ENCODE peak calls at places on chromosomes 16 and 17, in five cellular contexts. Q is upper lobe of left lung, C is tibial nerve, Y is sigmoid colon, W is A549. T is an unnamed sample.

GRCh38 chr17:1762233-1762905 is 509 bp downstream of the SERPINF1 start:
- DNase-seq in Q (no peak), C (no peak), Y (peak), W (no peak), T (no peak)

GRCh38 chr16:81810894-81811538 is 31.9 kb downstream of the PLCG2 start:
- DNase-seq in Q (no peak), C (no peak), Y (no peak), W (no peak), T (no peak)

GRCh38 chr17:72173475-72174116 is 52.8 kb downstream of the SOX9 start:
- DNase-seq in Q (no peak), C (no peak), Y (no peak), W (no peak), T (no peak)

GRCh38 chr16:49593423-49594040 is 219.9 kb downstream of the C16orf78 start:
- DNase-seq in Q (no peak), C (no peak), Y (no peak), W (no peak), T (no peak)

GRCh38 chr17:66518108-66518507 is 215.7 kb downstream of the PRKCA start:
- DNase-seq in Q (no peak), C (no peak), Y (no peak), W (no peak), T (no peak)

GRCh38 chr16:79089735-79090284 is 510.7 kb downstream of the MAF start:
- DNase-seq in Q (peak), C (no peak), Y (no peak), W (no peak), T (no peak)

GRCh38 chr16:15782573-15783365 is 74.1 kb downstream of the MYH11 start:
- DNase-seq in Q (no peak), C (no peak), Y (no peak), W (no peak), T (no peak)

GRCh38 chr17:47968836-47969235 is 2.1 kb upstream of the CDK5RAP3 start:
- DNase-seq in Q (no peak), C (no peak), Y (no peak), W (no peak), T (no peak)

GRCh38 chr16:20844588-20844987 is 38.3 kb downstream of the REXO5 start:
- DNase-seq in Q (no peak), C (no peak), Y (no peak), W (no peak), T (no peak)

GRCh38 chr16:89845417-89845816 is 17.1 kb downstream of the SPIRE2 start:
- DNase-seq in Q (no peak), C (no peak), Y (no peak), W (no peak), T (no peak)

GRCh38 chr17:75922963-75923874 is 17.6 kb downstream of the FBF1 start:
- DNase-seq in Q (no peak), C (no peak), Y (no peak), W (no peak), T (no peak)

GRCh38 chr17:49946964-49947584 is 21.9 kb upstream of the DLX4 start:
- DNase-seq in Q (no peak), C (no peak), Y (no peak), W (no peak), T (no peak)

GRCh38 chr16:76277099-76278030 is at the start of gene CNTNAP4:
- DNase-seq in Q (no peak), C (peak), Y (peak), W (no peak), T (no peak)

GRCh38 chr17:74163836-74164235 is 39.6 kb upstream of the RPL38 start:
- DNase-seq in Q (no peak), C (no peak), Y (no peak), W (no peak), T (peak)

GRCh38 chr17:61402978-61403845 is 3.6 kb downstream of the TBX2 start:
- DNase-seq in Q (no peak), C (no peak), Y (no peak), W (no peak), T (no peak)

GRCh38 chr16:19520861-19521331 is 1.0 kb downstream of the GDE1 start:
- DNase-seq in Q (no peak), C (no peak), Y (no peak), W (no peak), T (no peak)

GRCh38 chr17:37494401-37494831 is 4.7 kb downstream of the DUSP14 start:
- DNase-seq in Q (no peak), C (no peak), Y (no peak), W (no peak), T (no peak)

GRCh38 chr16:80346160-80346632 is 194.6 kb upstream of the DYNLRB2 start:
- DNase-seq in Q (no peak), C (no peak), Y (no peak), W (no peak), T (no peak)

GRCh38 chr17:71764507-71764906 is 356.3 kb upstream of the SOX9 start:
- DNase-seq in Q (no peak), C (no peak), Y (no peak), W (peak), T (no peak)

GRCh38 chr16:30786115-30786935 is 680 bp downstream of the ZNF629 start:
- DNase-seq in Q (peak), C (no peak), Y (no peak), W (peak), T (no peak)

GRCh38 chr16:87295259-87295658 is 21.9 kb downstream of the C16orf95 start:
- DNase-seq in Q (no peak), C (no peak), Y (no peak), W (no peak), T (no peak)

GRCh38 chr17:37521821-37522220 is 32.1 kb downstream of the DUSP14 start:
- DNase-seq in Q (no peak), C (no peak), Y (no peak), W (no peak), T (no peak)

GRCh38 chr16:1184156-1184868 is 31.4 kb downstream of the CACNA1H start:
- DNase-seq in Q (no peak), C (no peak), Y (peak), W (no peak), T (no peak)

GRCh38 chr16:1183235-1183907 is 30.5 kb downstream of the CACNA1H start:
- DNase-seq in Q (no peak), C (no peak), Y (peak), W (peak), T (no peak)

GRCh38 chr16:1184980-1185379 is 32.1 kb downstream of the CACNA1H start:
- DNase-seq in Q (no peak), C (no peak), Y (no peak), W (no peak), T (no peak)

GRCh38 chr16:1180772-1181714 is 28.1 kb downstream of the CACNA1H start:
- DNase-seq in Q (no peak), C (no peak), Y (no peak), W (no peak), T (no peak)

DNA sequence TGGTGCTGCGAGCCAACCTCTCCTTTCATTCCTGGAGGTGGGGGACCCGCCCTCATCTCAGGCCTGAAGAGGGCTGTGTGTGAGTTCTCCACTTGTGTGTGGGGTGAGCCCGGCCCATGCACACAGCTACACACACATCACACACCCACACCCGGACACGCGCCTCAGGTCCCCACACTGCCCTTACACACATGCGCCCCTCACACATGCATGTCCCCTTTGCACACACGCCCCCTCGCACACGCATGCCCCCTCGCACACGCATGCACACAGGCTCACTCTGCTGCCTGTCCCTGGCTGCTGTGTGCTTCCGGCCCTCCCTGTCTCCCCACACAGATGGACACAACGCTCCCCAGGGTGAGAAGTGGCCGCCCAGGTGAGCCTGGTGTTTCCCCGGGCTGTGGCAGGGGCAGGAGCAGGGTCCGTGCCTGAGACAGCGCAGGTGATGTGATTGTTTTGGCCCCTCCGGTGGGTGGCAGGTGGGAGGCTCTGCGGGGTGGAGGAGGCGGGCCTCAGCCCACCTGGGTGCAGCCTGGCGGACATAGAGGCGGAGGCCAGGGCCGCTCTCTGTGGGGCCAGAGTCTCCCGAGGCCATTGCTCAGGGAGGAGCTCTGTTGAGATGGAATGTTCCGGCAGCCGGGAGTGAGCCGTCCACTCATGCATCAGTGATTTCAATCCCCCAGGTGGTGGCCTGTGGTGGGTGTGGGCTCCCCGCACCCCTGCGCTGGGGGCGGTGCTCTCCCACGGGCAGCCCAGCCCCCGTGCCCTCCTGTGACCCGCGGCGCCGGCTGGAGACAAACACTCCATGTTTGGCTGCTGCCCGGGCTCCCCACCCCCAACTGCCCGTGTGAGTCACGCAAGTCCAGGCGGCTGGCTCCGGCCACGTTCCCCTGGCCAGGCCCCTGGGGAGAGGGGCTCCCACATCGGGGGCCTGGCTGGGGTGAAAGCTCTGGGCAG is 29.1 kb downstream of the CACNA1H start:
- DNase-seq in Q (peak), C (no peak), Y (peak), W (peak), T (no peak)
- TF ChIP-seq POLR2A in Q (no peak), C (no peak), Y (no peak), W (no peak), T (no peak)

GRCh38 chr16:72362972-72363371 is 191.0 kb upstream of the PMFBP1 start:
- DNase-seq in Q (no peak), C (no peak), Y (no peak), W (no peak), T (no peak)
- H3K27ac ChIP-seq in Q (no peak), C (no peak), Y (no peak), W (no peak), T (no peak)

GRCh38 chr17:43350888-43351361 is 47.9 kb upstream of the ARL4D start:
- DNase-seq in Q (no peak), C (no peak), Y (no peak), W (no peak), T (no peak)
- TF ChIP-seq EP300 in Q (no peak), C (no peak), Y (no peak), W (no peak), T (no peak)

GRCh38 chr17:27471321-27472269 is 15.3 kb downstream of the KSR1 start:
- DNase-seq in Q (no peak), C (no peak), Y (no peak), W (no peak), T (no peak)
- TF ChIP-seq POLR2A in Q (no peak), C (no peak), Y (no peak), W (no peak), T (no peak)

GRCh38 chr17:55271958-55272710 is 7.4 kb downstream of the HLF start:
- DNase-seq in Q (no peak), C (no peak), Y (no peak), W (no peak), T (no peak)

GRCh38 chr17:55275894-55276804 is 11.4 kb downstream of the HLF start:
- DNase-seq in Q (peak), C (no peak), Y (peak), W (no peak), T (no peak)

GRCh38 chr17:55274371-55275255 is 9.9 kb downstream of the HLF start:
- DNase-seq in Q (no peak), C (no peak), Y (no peak), W (no peak), T (no peak)

GRCh38 chr17:55272711-55273578 is 8.2 kb downstream of the HLF start:
- DNase-seq in Q (no peak), C (no peak), Y (no peak), W (no peak), T (no peak)

GRCh38 chr17:55273579-55274370 is 9.0 kb downstream of the HLF start:
- DNase-seq in Q (peak), C (no peak), Y (peak), W (no peak), T (no peak)
- H3K27ac ChIP-seq in Q (peak), C (peak), Y (peak), W (peak), T (peak)

GRCh38 chr17:29135464-29135863 is 44.7 kb downstream of the MYO18A start:
- DNase-seq in Q (no peak), C (no peak), Y (no peak), W (no peak), T (no peak)

GRCh38 chr17:29129731-29130130 is 50.5 kb downstream of the MYO18A start:
- DNase-seq in Q (peak), C (no peak), Y (no peak), W (no peak), T (no peak)

GRCh38 chr17:29136998-29137730 is 43.0 kb downstream of the MYO18A start:
- DNase-seq in Q (no peak), C (no peak), Y (no peak), W (no peak), T (no peak)

GRCh38 chr17:29131814-29132682 is 48.1 kb downstream of the MYO18A start:
- DNase-seq in Q (no peak), C (no peak), Y (no peak), W (no peak), T (no peak)

DNA sequence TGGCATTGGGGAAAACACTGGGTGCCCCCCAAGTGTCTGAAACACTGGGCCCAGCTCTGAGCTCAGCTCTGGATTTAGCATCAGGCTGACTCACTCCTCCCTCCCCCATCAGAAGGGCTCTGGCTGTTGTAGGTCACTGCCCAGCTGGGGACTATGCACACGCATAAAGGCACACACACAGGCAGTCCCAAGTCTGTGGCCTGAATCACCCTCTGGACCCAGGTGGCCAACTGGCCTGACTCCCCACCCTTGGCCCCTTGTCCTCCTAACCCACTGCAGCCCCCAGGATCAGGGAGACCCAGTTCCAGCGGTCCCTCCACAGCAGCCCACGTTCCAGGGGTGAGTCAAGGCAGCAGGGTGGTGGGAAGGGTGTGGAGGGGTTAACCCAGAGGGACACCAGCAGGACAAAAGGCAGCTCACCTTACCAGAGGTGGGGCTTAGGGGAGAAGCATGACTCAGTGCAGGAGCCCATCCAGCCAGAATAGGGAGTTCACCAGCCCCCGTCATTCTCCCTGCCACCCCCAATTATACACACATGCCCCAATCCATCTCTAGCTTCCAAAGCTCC is 47.0 kb downstream of the MYO18A start:
- DNase-seq in Q (no peak), C (no peak), Y (no peak), W (peak), T (no peak)
- TF ChIP-seq EP300 in Q (no peak), C (no peak), Y (no peak), W (no peak), T (no peak)

GRCh38 chr16:72036098-72036497 is 18.2 kb upstream of the HP start:
- DNase-seq in Q (no peak), C (no peak), Y (no peak), W (no peak), T (no peak)
- TF ChIP-seq POLR2A in Q (no peak), C (no peak), Y (no peak), W (no peak), T (no peak)

DNA sequence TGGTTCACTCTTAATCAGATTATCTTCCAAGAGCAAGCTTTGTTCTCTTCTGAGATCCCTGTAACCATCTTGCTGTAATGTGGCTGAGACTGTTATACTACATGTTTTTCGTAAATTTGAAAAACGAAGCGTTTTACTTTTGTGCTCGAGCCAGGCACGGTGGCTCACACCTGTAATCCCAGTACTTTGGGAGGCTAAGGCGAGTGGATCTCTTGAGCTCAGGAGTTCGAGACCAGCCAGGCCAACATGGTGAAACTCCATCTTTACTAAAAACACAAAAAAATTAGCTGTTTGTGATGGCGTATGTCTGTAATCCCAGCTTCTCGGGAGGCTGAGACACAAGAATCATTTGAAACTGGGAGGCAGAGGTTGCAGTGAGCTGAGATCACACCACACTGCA is 7.8 kb downstream of the CUEDC1 start:
- DNase-seq in Q (no peak), C (no peak), Y (no peak), W (no peak), T (no peak)
- H3K27ac ChIP-seq in Q (peak), C (peak), Y (peak), W (peak), T (peak)

GRCh38 chr17:30299000-30299399 is 7.3 kb upstream of the BLMH start:
- DNase-seq in Q (no peak), C (no peak), Y (no peak), W (no peak), T (no peak)
- TF ChIP-seq EP300 in Q (no peak), C (no peak), Y (no peak), W (no peak), T (no peak)

DNA sequence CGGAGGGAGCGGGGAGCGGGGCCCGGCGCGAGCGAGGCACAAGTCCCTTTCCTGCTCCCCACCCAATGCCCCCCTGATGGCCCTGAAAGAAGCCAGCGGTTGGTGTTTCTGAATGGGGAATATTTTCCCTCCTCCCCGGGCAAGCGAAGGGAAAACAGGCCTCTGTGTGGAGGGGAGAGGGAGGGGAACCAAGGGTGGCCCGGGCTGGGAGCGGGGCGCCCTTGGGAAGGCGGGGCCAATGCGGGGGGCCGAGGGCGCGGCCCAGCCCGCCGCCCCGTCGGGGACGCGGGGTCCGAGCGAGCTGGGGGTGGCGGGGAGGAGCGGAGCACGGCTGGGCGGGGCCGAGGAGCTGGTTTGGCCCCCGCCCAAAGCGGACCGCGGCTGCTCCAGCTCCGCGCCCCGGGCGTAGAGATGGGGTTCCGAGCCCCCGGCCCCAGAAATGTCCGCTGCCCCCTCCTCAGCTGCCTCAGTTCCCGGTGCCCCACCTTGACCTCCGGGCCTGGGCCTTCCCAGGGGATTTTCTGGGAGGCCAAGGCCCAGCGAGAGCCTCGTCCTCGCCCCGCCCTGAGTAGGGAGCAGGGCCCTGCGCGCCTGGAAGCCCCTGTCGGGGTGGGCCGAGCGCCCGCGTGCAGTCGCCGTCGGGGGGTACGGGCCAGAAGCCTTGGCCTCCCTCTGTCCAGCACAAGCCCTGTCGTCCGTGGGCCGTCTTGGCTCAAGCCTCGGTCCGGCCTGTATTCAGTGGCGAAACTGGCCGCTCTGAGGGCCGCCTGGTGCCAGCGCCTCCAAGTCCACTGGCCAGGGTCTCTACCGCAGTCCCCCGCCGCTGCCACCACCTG is 3.9 kb upstream of the HEXIM1 start:
- DNase-seq in Q (no peak), C (no peak), Y (peak), W (no peak), T (no peak)
- TF ChIP-seq POLR2A in Q (peak), C (no peak), Y (peak), W (no peak), T (no peak)